ENCODE peak calls at places on chromosome 13, in six cellular contexts. One of them, this sample, is unnamed. For H3K36me3, the result is how much of the 10 kb centered on the place peaks cover.

GRCh38 chr13:45542878-45543277 is 72.7 kb downstream of the ERICH6B start:
- DNase-seq in heart left ventricle: no peak
- DNase-seq in astrocyte: no peak
- DNase-seq in pancreas: no peak
- DNase-seq in heart right ventricle: no peak
- DNase-seq in tibial artery: no peak
- DNase-seq in this sample: no peak

GRCh38 chr13:91406619-91407018 is 8.2 kb downstream of the GPC5 start:
- DNase-seq in tibial artery: no peak
- DNase-seq in heart left ventricle: no peak
- DNase-seq in pancreas: no peak
- DNase-seq in astrocyte: peak
- DNase-seq in heart right ventricle: no peak
- DNase-seq in this sample: no peak

GRCh38 chr13:25752957-25753540 is 298.8 kb downstream of the SHISA2 start:
- DNase-seq in tibial artery: peak
- DNase-seq in heart right ventricle: peak
- DNase-seq in pancreas: no peak
- DNase-seq in astrocyte: peak
- DNase-seq in heart left ventricle: peak
- DNase-seq in this sample: peak

GRCh38 chr13:95535243-95535642 is 17.3 kb upstream of the CLDN10 start:
- DNase-seq in astrocyte: peak
- DNase-seq in pancreas: no peak
- DNase-seq in tibial artery: no peak
- DNase-seq in heart right ventricle: no peak
- DNase-seq in heart left ventricle: no peak
- DNase-seq in this sample: no peak

GRCh38 chr13:74305876-74306275 is 171.7 kb upstream of the KLF12 start:
- DNase-seq in heart left ventricle: no peak
- DNase-seq in heart right ventricle: no peak
- DNase-seq in tibial artery: no peak
- DNase-seq in pancreas: no peak
- DNase-seq in astrocyte: no peak
- DNase-seq in this sample: no peak

GRCh38 chr13:41418027-41418426 is 39.3 kb upstream of the RGCC start:
- DNase-seq in pancreas: no peak
- DNase-seq in heart right ventricle: no peak
- DNase-seq in tibial artery: no peak
- DNase-seq in astrocyte: peak
- DNase-seq in heart left ventricle: no peak
- DNase-seq in this sample: no peak

GRCh38 chr13:36526897-36527296 is 94.6 kb downstream of the CCNA1 start:
- DNase-seq in tibial artery: no peak
- DNase-seq in pancreas: no peak
- DNase-seq in heart right ventricle: no peak
- DNase-seq in heart left ventricle: no peak
- DNase-seq in astrocyte: no peak
- DNase-seq in this sample: no peak

GRCh38 chr13:104671901-104672300 is 1605.7 kb upstream of the SLC10A2 start:
- DNase-seq in pancreas: no peak
- DNase-seq in tibial artery: no peak
- DNase-seq in heart left ventricle: no peak
- DNase-seq in heart right ventricle: no peak
- DNase-seq in astrocyte: no peak
- DNase-seq in this sample: no peak

GRCh38 chr13:36207672-36208071 is 6.7 kb downstream of the SOHLH2 start:
- DNase-seq in pancreas: no peak
- DNase-seq in heart right ventricle: no peak
- DNase-seq in heart left ventricle: no peak
- DNase-seq in astrocyte: no peak
- DNase-seq in tibial artery: no peak
- DNase-seq in this sample: no peak

GRCh38 chr13:43316997-43317396 is 293.6 kb downstream of the DNAJC15 start:
- DNase-seq in pancreas: no peak
- DNase-seq in astrocyte: peak
- DNase-seq in tibial artery: no peak
- DNase-seq in heart left ventricle: peak
- DNase-seq in heart right ventricle: peak
- DNase-seq in this sample: peak

GRCh38 chr13:46553521-46553885 is 533 bp downstream of the LRCH1 start:
- DNase-seq in heart left ventricle: no peak
- DNase-seq in tibial artery: peak
- DNase-seq in pancreas: peak
- DNase-seq in heart right ventricle: no peak
- DNase-seq in astrocyte: no peak
- DNase-seq in this sample: no peak

GRCh38 chr13:44153536-44153935 is 220.1 kb upstream of the SERP2 start:
- DNase-seq in tibial artery: no peak
- DNase-seq in heart left ventricle: no peak
- DNase-seq in heart right ventricle: no peak
- DNase-seq in astrocyte: no peak
- DNase-seq in pancreas: no peak
- DNase-seq in this sample: no peak

GRCh38 chr13:80239571-80240255 is 101.2 kb downstream of the SPRY2 start:
- DNase-seq in heart right ventricle: no peak
- DNase-seq in pancreas: no peak
- DNase-seq in tibial artery: no peak
- DNase-seq in heart left ventricle: no peak
- DNase-seq in astrocyte: peak
- DNase-seq in this sample: no peak

GRCh38 chr13:88751994-88752393 is 1080.8 kb downstream of the SLITRK5 start:
- DNase-seq in astrocyte: no peak
- DNase-seq in tibial artery: no peak
- DNase-seq in heart right ventricle: no peak
- DNase-seq in heart left ventricle: no peak
- DNase-seq in pancreas: no peak
- DNase-seq in this sample: no peak

GRCh38 chr13:27830010-27830409 is 37.7 kb downstream of the GSX1 start:
- DNase-seq in tibial artery: no peak
- DNase-seq in pancreas: peak
- DNase-seq in heart left ventricle: peak
- DNase-seq in astrocyte: no peak
- DNase-seq in heart right ventricle: peak
- DNase-seq in this sample: peak

GRCh38 chr13:38173403-38173802 is 176.2 kb upstream of the UFM1 start:
- DNase-seq in pancreas: no peak
- DNase-seq in heart left ventricle: no peak
- DNase-seq in astrocyte: no peak
- DNase-seq in tibial artery: no peak
- DNase-seq in heart right ventricle: no peak
- DNase-seq in this sample: no peak

GRCh38 chr13:95020298-95020987 is 280.8 kb downstream of the ABCC4 start:
- DNase-seq in pancreas: no peak
- DNase-seq in heart right ventricle: no peak
- DNase-seq in heart left ventricle: no peak
- DNase-seq in tibial artery: no peak
- DNase-seq in astrocyte: peak
- DNase-seq in this sample: no peak

GRCh38 chr13:106178816-106179215 is 356.6 kb downstream of the EFNB2 start:
- DNase-seq in pancreas: no peak
- DNase-seq in heart right ventricle: no peak
- DNase-seq in tibial artery: no peak
- DNase-seq in astrocyte: no peak
- DNase-seq in heart left ventricle: no peak
- DNase-seq in this sample: no peak

GRCh38 chr13:108980237-108980636 is 350.8 kb downstream of the MYO16 start:
- DNase-seq in heart right ventricle: no peak
- DNase-seq in heart left ventricle: no peak
- DNase-seq in pancreas: no peak
- DNase-seq in tibial artery: no peak
- DNase-seq in astrocyte: no peak
- DNase-seq in this sample: no peak

GRCh38 chr13:75357576-75358295 is 124.2 kb downstream of the TBC1D4 start:
- DNase-seq in pancreas: no peak
- DNase-seq in heart left ventricle: peak
- DNase-seq in heart right ventricle: no peak
- DNase-seq in astrocyte: peak
- DNase-seq in tibial artery: no peak
- DNase-seq in this sample: no peak
- H3K36me3 ChIP-seq in pancreas: under half
- H3K36me3 ChIP-seq in heart left ventricle: under half
- H3K36me3 ChIP-seq in heart right ventricle: under half
- H3K36me3 ChIP-seq in astrocyte: under half
- H3K36me3 ChIP-seq in tibial artery: under half
- H3K36me3 ChIP-seq in this sample: under half

GRCh38 chr13:113036401-113036800 is 67.4 kb downstream of the MCF2L start:
- DNase-seq in heart left ventricle: no peak
- DNase-seq in astrocyte: no peak
- DNase-seq in heart right ventricle: no peak
- DNase-seq in pancreas: no peak
- DNase-seq in tibial artery: no peak
- DNase-seq in this sample: no peak
- H3K27ac ChIP-seq in heart left ventricle: no peak
- H3K27ac ChIP-seq in astrocyte: no peak
- H3K27ac ChIP-seq in heart right ventricle: no peak
- H3K27ac ChIP-seq in pancreas: no peak
- H3K27ac ChIP-seq in tibial artery: no peak
- H3K27ac ChIP-seq in this sample: no peak

GRCh38 chr13:39215971-39216370 is 177.7 kb downstream of the NHLRC3 start:
- DNase-seq in tibial artery: no peak
- DNase-seq in heart left ventricle: no peak
- DNase-seq in astrocyte: no peak
- DNase-seq in pancreas: no peak
- DNase-seq in heart right ventricle: no peak
- DNase-seq in this sample: no peak

GRCh38 chr13:39209731-39210633 is 171.7 kb downstream of the NHLRC3 start:
- DNase-seq in heart right ventricle: no peak
- DNase-seq in tibial artery: no peak
- DNase-seq in heart left ventricle: no peak
- DNase-seq in pancreas: no peak
- DNase-seq in astrocyte: no peak
- DNase-seq in this sample: no peak

DNA sequence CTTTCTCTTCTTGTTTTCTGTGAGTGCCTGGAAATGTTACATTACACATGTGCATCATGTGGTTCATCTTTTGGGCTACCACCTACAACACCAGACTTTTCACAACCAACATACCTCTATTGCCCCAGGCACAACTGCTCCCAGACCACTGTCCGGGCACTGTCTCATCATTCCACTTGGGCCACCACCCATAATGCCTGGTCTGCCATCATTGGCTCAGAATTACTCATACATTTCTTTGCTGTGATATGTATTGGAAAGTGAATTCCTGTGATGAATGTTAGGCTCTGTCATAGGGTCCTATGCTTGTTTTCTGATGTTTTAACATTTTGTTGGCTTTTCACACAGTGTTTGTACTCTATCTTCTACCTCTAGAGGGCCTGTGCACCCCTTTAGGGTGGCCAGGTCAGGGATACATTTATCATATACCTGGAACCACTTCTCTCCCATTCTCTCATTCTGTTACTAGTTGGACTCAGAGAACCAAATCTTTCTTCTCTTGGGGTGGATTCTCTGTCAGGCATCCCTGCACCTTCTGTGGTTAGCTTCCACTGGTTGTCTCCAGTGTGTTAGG is 172.8 kb downstream of the NHLRC3 start:
- DNase-seq in tibial artery: no peak
- DNase-seq in pancreas: no peak
- DNase-seq in heart right ventricle: no peak
- DNase-seq in astrocyte: no peak
- DNase-seq in heart left ventricle: no peak
- DNase-seq in this sample: no peak
- TF ChIP-seq CTCF in tibial artery: no peak
- TF ChIP-seq CTCF in pancreas: no peak
- TF ChIP-seq CTCF in heart right ventricle: no peak
- TF ChIP-seq CTCF in astrocyte: no peak
- TF ChIP-seq CTCF in heart left ventricle: no peak
- TF ChIP-seq CTCF in this sample: no peak

DNA sequence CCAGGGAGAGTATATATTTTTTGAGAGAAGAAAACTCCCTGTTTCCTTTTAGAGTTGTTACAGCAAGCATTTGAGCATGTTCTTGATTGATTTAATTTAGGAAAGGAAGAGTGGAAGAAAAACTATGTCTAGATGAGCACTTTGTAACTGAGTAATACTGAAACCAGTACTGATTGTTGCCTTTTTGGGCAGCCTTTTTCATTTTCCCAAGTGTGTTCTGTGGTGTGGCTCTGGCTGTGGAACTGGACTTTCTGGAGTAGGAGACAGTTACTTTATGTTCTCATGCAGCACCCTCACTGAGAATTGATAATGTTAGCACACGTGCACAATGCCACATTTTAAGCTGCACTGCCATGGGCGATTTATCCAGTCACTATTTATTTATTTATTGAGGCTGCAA is 211.5 kb downstream of the LMO7 start:
- DNase-seq in heart left ventricle: no peak
- DNase-seq in tibial artery: no peak
- DNase-seq in heart right ventricle: no peak
- DNase-seq in astrocyte: no peak
- DNase-seq in pancreas: no peak
- DNase-seq in this sample: no peak
- H3K36me3 ChIP-seq in heart left ventricle: half or more
- H3K36me3 ChIP-seq in tibial artery: under half
- H3K36me3 ChIP-seq in heart right ventricle: under half
- H3K36me3 ChIP-seq in astrocyte: half or more
- H3K36me3 ChIP-seq in pancreas: under half
- H3K36me3 ChIP-seq in this sample: half or more

GRCh38 chr13:97880298-97880675 is 73.2 kb upstream of the IPO5 start:
- DNase-seq in pancreas: no peak
- DNase-seq in tibial artery: no peak
- DNase-seq in heart left ventricle: no peak
- DNase-seq in heart right ventricle: no peak
- DNase-seq in astrocyte: no peak
- DNase-seq in this sample: no peak
- H3K27ac ChIP-seq in pancreas: no peak
- H3K27ac ChIP-seq in tibial artery: no peak
- H3K27ac ChIP-seq in heart left ventricle: no peak
- H3K27ac ChIP-seq in heart right ventricle: no peak
- H3K27ac ChIP-seq in astrocyte: peak
- H3K27ac ChIP-seq in this sample: no peak

GRCh38 chr13:61258185-61258584 is 157.5 kb downstream of the PCDH20 start:
- DNase-seq in heart left ventricle: no peak
- DNase-seq in heart right ventricle: no peak
- DNase-seq in astrocyte: no peak
- DNase-seq in tibial artery: no peak
- DNase-seq in pancreas: no peak
- DNase-seq in this sample: no peak

GRCh38 chr13:61253105-61253877 is 162.4 kb downstream of the PCDH20 start:
- DNase-seq in pancreas: no peak
- DNase-seq in heart right ventricle: no peak
- DNase-seq in heart left ventricle: no peak
- DNase-seq in tibial artery: no peak
- DNase-seq in astrocyte: no peak
- DNase-seq in this sample: no peak

GRCh38 chr13:61252213-61252612 is 163.4 kb downstream of the PCDH20 start:
- DNase-seq in astrocyte: no peak
- DNase-seq in heart left ventricle: no peak
- DNase-seq in tibial artery: no peak
- DNase-seq in heart right ventricle: no peak
- DNase-seq in pancreas: no peak
- DNase-seq in this sample: no peak

GRCh38 chr13:61255035-61255796 is 160.4 kb downstream of the PCDH20 start:
- DNase-seq in astrocyte: no peak
- DNase-seq in heart left ventricle: no peak
- DNase-seq in heart right ventricle: no peak
- DNase-seq in pancreas: no peak
- DNase-seq in tibial artery: no peak
- DNase-seq in this sample: no peak
- TF ChIP-seq CTCF in astrocyte: peak
- TF ChIP-seq CTCF in heart left ventricle: peak
- TF ChIP-seq CTCF in heart right ventricle: no peak
- TF ChIP-seq CTCF in pancreas: no peak
- TF ChIP-seq CTCF in tibial artery: no peak
- TF ChIP-seq CTCF in this sample: no peak